ENCODE peak calls at places on chromosomes 12 and 14, in five cellular contexts. G is SK-N-SH, W is psoas muscle, K is lower lobe of right lung, Y is HCT116. X is an unnamed sample.

GRCh38 chr14:54738009-54738408 is 164.6 kb downstream of the GCH1 start:
- DNase-seq in G (no peak), W (no peak), K (no peak), Y (no peak), X (no peak)

GRCh38 chr14:33676135-33676566 is 274.7 kb downstream of the EGLN3 start:
- DNase-seq in G (peak; percentile 24), W (no peak), K (peak; percentile 49), Y (peak; percentile 16), X (no peak)

GRCh38 chr12:24482882-24483604 is 465.9 kb downstream of the BCAT1 start:
- DNase-seq in G (no peak), W (no peak), K (no peak), Y (no peak), X (no peak)

GRCh38 chr12:106978035-106978800 is 8.7 kb downstream of the MTERF2 start:
- DNase-seq in G (peak; percentile 38), W (peak; percentile 36), K (no peak), Y (no peak), X (peak; percentile 53)

GRCh38 chr14:106308839-106309389 is 782.5 kb downstream of the TMEM121 start:
- DNase-seq in G (peak; percentile 47), W (no peak), K (peak; percentile 67), Y (no peak), X (no peak)

GRCh38 chr12:117985182-117985581 is 16.4 kb upstream of the KSR2 start:
- DNase-seq in G (no peak), W (no peak), K (no peak), Y (peak; percentile 40), X (peak; percentile 9)

GRCh38 chr12:7108042-7108927 is 729 bp downstream of the C1RL start:
- DNase-seq in G (peak; percentile 70), W (peak; percentile 83), K (peak; percentile 93), Y (peak; percentile 62), X (peak; percentile 74)

GRCh38 chr14:75738192-75738591 is 77.1 kb downstream of the TTLL5 start:
- DNase-seq in G (no peak), W (no peak), K (no peak), Y (no peak), X (no peak)

GRCh38 chr12:124304314-124304790 is 9.5 kb downstream of the RFLNA start:
- DNase-seq in G (no peak), W (no peak), K (peak; percentile 41), Y (no peak), X (no peak)

GRCh38 chr12:21456291-21456780 is 18.9 kb downstream of the PYROXD1 start:
- DNase-seq in G (no peak), W (no peak), K (no peak), Y (no peak), X (no peak)

GRCh38 chr12:62722971-62723680 is 211.8 kb downstream of the PPM1H start:
- DNase-seq in G (no peak), W (no peak), K (no peak), Y (no peak), X (no peak)

GRCh38 chr14:68211421-68211820 is 391.8 kb downstream of the RAD51B start:
- DNase-seq in G (no peak), W (no peak), K (no peak), Y (no peak), X (no peak)

GRCh38 chr12:113422030-113422900 is at the start of gene SDSL:
- DNase-seq in G (peak; percentile 75), W (peak; percentile 60), K (peak; percentile 85), Y (peak; percentile 48), X (peak; percentile 71)

GRCh38 chr14:29028973-29029582 is 262.5 kb downstream of the FOXG1 start:
- DNase-seq in G (no peak), W (no peak), K (no peak), Y (no peak), X (no peak)
- H3K4me3 ChIP-seq in G (no peak overlapping the region), W (no peak overlapping the region), K (no peak overlapping the region), Y (no peak overlapping the region), X (no peak overlapping the region)

GRCh38 chr14:101119830-101120571 is 216.5 kb upstream of the RTL1 start:
- DNase-seq in G (peak; percentile 61), W (peak; percentile 15), K (no peak), Y (no peak), X (no peak)
- TF ChIP-seq CTCF in G (no peak), W (no peak), K (no peak), Y (no peak), X (no peak)

DNA sequence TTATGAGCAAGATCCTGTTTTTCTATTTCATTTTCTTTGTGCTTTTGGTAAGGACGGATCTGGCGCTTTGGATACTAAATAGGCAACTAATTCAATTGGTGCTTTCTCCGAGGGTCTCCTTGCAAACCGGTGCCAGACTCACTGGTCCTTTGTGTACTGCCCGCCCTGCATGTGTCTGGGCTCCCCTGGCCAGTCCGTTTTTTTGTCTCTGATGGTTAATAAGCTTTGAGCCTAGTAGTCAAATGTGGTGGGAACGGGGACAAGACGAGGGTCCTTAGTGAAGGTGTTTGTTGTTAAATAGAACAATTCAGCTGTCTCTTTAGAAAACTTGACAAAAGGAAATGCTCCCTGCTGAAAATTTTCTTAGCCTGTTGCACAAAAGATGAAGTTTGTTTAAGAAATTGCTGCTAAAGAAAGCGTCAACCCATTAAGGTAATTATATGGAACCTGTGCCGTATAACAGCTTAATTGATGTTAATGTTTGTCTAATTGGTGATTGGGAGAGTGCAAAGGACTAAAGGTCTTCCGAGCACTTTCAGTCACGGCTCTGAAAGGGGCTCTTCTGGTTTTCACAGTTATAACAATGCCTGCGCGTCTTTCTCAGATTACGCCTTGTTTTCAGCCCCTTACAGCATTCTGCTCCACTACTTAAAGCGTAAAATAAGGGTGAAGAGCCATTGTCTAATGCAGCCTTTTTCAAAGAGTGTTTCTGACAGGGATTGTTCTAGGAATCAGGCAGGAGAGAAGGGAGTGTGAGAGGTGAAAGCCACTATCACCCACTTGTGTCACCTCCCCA is 537.4 kb downstream of the PRKD1 start:
- DNase-seq in G (no peak), W (peak; percentile 4), K (no peak), Y (no peak), X (no peak)
- H3K4me3 ChIP-seq in G (no peak overlapping the region), W (no peak overlapping the region), K (no peak overlapping the region), Y (no peak overlapping the region), X (no peak overlapping the region)

DNA sequence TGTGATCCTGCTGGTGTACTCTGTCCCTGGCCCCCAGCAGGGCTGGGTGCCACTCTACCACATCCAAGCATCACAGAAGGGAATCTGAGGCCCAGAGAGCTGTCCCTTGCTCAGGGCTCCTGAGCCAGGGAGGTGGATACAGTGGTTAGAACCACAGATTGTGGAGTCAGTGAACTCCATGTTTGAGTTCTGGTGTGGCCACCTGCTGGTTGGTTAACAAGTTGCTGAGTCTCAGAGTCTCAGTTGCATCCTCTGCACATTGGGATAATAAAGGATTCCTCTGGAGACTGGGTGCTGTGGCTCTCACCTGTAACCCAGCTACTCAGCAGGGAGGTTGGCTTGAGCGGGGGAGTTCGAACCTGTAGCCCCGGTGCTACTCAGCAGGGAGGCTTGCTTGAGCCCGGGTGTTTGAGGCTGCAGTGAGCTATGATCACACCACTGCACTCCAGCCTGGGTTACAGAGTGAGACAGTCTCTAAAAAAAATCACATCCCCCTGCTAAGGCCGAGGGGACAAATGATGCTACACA is 39.4 kb downstream of the MVK start:
- DNase-seq in G (no peak), W (no peak), K (no peak), Y (no peak), X (peak; percentile 8)
- TF ChIP-seq CTCF in G (peak; percentile 41), W (no peak), K (no peak), Y (peak; percentile 36), X (peak; percentile 47)

GRCh38 chr12:2242206-2242605 is 189.4 kb downstream of the CACNA1C start:
- DNase-seq in G (no peak), W (no peak), K (no peak), Y (no peak), X (no peak)

GRCh38 chr12:2239376-2240010 is 186.7 kb downstream of the CACNA1C start:
- DNase-seq in G (peak; percentile 52), W (no peak), K (no peak), Y (no peak), X (no peak)

GRCh38 chr12:2240984-2241383 is 188.2 kb downstream of the CACNA1C start:
- DNase-seq in G (no peak), W (no peak), K (no peak), Y (no peak), X (no peak)

GRCh38 chr12:2238111-2238510 is 185.3 kb downstream of the CACNA1C start:
- DNase-seq in G (no peak), W (no peak), K (no peak), Y (no peak), X (no peak)

DNA sequence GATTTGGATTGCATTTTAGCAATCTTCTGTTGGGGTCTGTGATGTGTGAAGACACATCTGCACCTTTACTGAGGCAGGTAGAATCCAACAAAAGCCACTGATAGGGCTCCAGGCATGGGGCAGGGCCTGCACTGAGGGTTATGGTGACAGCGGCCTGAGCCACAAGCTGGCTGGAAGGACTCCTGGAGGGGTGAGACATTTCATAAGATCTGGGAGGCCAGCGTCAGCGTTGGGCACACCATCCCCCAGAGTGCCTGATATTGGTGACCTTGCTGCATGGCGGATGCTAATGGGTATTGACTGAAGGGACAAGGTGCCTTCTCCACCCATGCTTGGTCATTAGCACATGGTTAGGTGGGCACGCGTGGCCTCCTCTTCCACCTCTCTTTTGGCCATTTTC is 187.6 kb downstream of the CACNA1C start:
- DNase-seq in G (no peak), W (no peak), K (no peak), Y (no peak), X (no peak)
- H3K4me3 ChIP-seq in G (no peak overlapping the region), W (no peak overlapping the region), K (no peak overlapping the region), Y (no peak overlapping the region), X (no peak overlapping the region)

GRCh38 chr14:24681056-24681455 is 47.1 kb upstream of the GZMB start:
- DNase-seq in G (no peak), W (no peak), K (no peak), Y (no peak), X (no peak)

GRCh38 chr14:24677956-24678355 is 44.0 kb upstream of the GZMB start:
- DNase-seq in G (no peak), W (no peak), K (no peak), Y (no peak), X (no peak)

GRCh38 chr14:24680516-24680915 is 46.5 kb upstream of the GZMB start:
- DNase-seq in G (no peak), W (no peak), K (no peak), Y (no peak), X (no peak)

GRCh38 chr14:24678801-24679247 is 44.8 kb upstream of the GZMB start:
- DNase-seq in G (peak; percentile 70), W (peak; percentile 35), K (peak; percentile 61), Y (peak; percentile 82), X (peak; percentile 88)

GRCh38 chr14:24679248-24680085 is 45.5 kb upstream of the GZMB start:
- DNase-seq in G (no peak), W (no peak), K (no peak), Y (no peak), X (no peak)
- TF ChIP-seq CTCF in G (no peak), W (no peak), K (no peak), Y (no peak), X (no peak)

X was measured in AG10803.